ENCODE peak calls at places on chromosomes 1 and 21, in eight cellular contexts. D, S, Z, L, J, V, Q and H are unnamed samples.

GRCh38 chr21:44054710-44055109 is 42.6 kb downstream of the TRAPPC10 start:
- DNase-seq in D (no peak), S (peak; percentile 56), Z (peak; percentile 35), L (peak; percentile 14), J (no peak), V (no peak), Q (no peak), H (no peak)

GRCh38 chr1:160189649-160190625 is at the start of gene CASQ1:
- DNase-seq in D (no peak), S (no peak), Z (peak; percentile 53), L (peak; percentile 21), J (no peak), V (no peak), Q (no peak), H (peak; percentile 47)

GRCh38 chr1:193042766-193043691 is 16.1 kb downstream of the UCHL5 start:
- DNase-seq in D (no peak), S (no peak), Z (no peak), L (no peak), J (no peak), V (no peak), Q (no peak), H (no peak)

GRCh38 chr1:16153999-16154673 is 1.7 kb downstream of the EPHA2 start:
- DNase-seq in D (no peak), S (no peak), Z (no peak), L (no peak), J (no peak), V (no peak), Q (no peak), H (no peak)

GRCh38 chr1:177130426-177130825 is 34.1 kb downstream of the ASTN1 start:
- DNase-seq in D (no peak), S (no peak), Z (no peak), L (no peak), J (no peak), V (no peak), Q (no peak), H (no peak)

GRCh38 chr1:198186916-198187580 is 30.2 kb downstream of the NEK7 start:
- DNase-seq in D (no peak), S (no peak), Z (no peak), L (no peak), J (no peak), V (no peak), Q (no peak), H (no peak)

GRCh38 chr1:202014915-202015676 is 4.7 kb downstream of the ELF3 start:
- DNase-seq in D (no peak), S (no peak), Z (no peak), L (no peak), J (no peak), V (no peak), Q (no peak), H (peak; percentile 73)

GRCh38 chr1:83060216-83060615 is 938.7 kb downstream of the TTLL7 start:
- DNase-seq in D (no peak), S (no peak), Z (peak; percentile 17), L (no peak), J (no peak), V (no peak), Q (no peak), H (peak; percentile 36)

GRCh38 chr1:40930174-40930573 is 49.3 kb upstream of the CTPS1 start:
- DNase-seq in D (no peak), S (no peak), Z (no peak), L (no peak), J (no peak), V (no peak), Q (no peak), H (no peak)

GRCh38 chr1:2594001-2594640 is 7.5 kb downstream of the PRXL2B start:
- DNase-seq in D (no peak), S (no peak), Z (no peak), L (peak; percentile 52), J (no peak), V (peak; percentile 8), Q (peak; percentile 84), H (peak; percentile 28)

GRCh38 chr1:58794585-58794984 is 10.7 kb upstream of the JUN start:
- DNase-seq in D (no peak), S (no peak), Z (no peak), L (no peak), J (no peak), V (no peak), Q (no peak), H (no peak)

GRCh38 chr1:78080767-78081166 is 35.0 kb downstream of the GIPC2 start:
- DNase-seq in D (no peak), S (no peak), Z (no peak), L (no peak), J (no peak), V (no peak), Q (no peak), H (no peak)

GRCh38 chr1:214504330-214504729 is 47.1 kb downstream of the PTPN14 start:
- DNase-seq in D (no peak), S (no peak), Z (no peak), L (no peak), J (no peak), V (no peak), Q (no peak), H (no peak)

GRCh38 chr21:37237346-37237745 is 29.8 kb downstream of the VPS26C start:
- DNase-seq in D (no peak), S (no peak), Z (no peak), L (no peak), J (no peak), V (no peak), Q (no peak), H (no peak)

GRCh38 chr21:37547615-37547975 is 181.0 kb downstream of the DYRK1A start:
- DNase-seq in D (no peak), S (no peak), Z (no peak), L (no peak), J (no peak), V (no peak), Q (no peak), H (no peak)

GRCh38 chr1:35555601-35556477 is 1.4 kb downstream of the KIAA0319L start:
- DNase-seq in D (no peak), S (no peak), Z (peak; percentile 57), L (peak; percentile 74), J (no peak), V (no peak), Q (no peak), H (peak; percentile 79)

GRCh38 chr1:90706437-90707362 is 10.4 kb downstream of the BARHL2 start:
- DNase-seq in D (peak; percentile 63), S (no peak), Z (peak; percentile 67), L (peak; percentile 14), J (no peak), V (peak; percentile 74), Q (peak; percentile 86), H (no peak)

GRCh38 chr1:64766385-64766784 is 21.5 kb downstream of the RAVER2 start:
- DNase-seq in D (no peak), S (no peak), Z (no peak), L (no peak), J (no peak), V (no peak), Q (no peak), H (peak; percentile 44)

GRCh38 chr21:34626131-34626530 is 11.2 kb upstream of the RCAN1 start:
- DNase-seq in D (no peak), S (no peak), Z (no peak), L (no peak), J (no peak), V (no peak), Q (no peak), H (no peak)

GRCh38 chr1:85911742-85912141 is 203.5 kb upstream of the ZNHIT6 start:
- DNase-seq in D (no peak), S (no peak), Z (no peak), L (no peak), J (no peak), V (no peak), Q (no peak), H (peak; percentile 36)

GRCh38 chr1:214516434-214517326 is 34.7 kb downstream of the PTPN14 start:
- DNase-seq in D (no peak), S (no peak), Z (no peak), L (no peak), J (no peak), V (no peak), Q (no peak), H (no peak)

GRCh38 chr1:222073307-222073995 is 331.6 kb upstream of the DUSP10 start:
- DNase-seq in D (no peak), S (no peak), Z (peak; percentile 29), L (peak; percentile 82), J (no peak), V (no peak), Q (no peak), H (no peak)
- TF ChIP-seq CTCF in D (no peak), S (no peak), Z (no peak), L (no peak), J (peak; percentile 11), V (no peak), Q (no peak), H (no peak)

GRCh38 chr1:174308604-174309003 is 139.2 kb upstream of the GPR52 start:
- DNase-seq in D (no peak), S (no peak), Z (no peak), L (no peak), J (no peak), V (no peak), Q (no peak), H (no peak)

GRCh38 chr1:174315239-174315638 is 132.5 kb upstream of the GPR52 start:
- DNase-seq in D (no peak), S (no peak), Z (no peak), L (no peak), J (no peak), V (no peak), Q (no peak), H (no peak)

DNA sequence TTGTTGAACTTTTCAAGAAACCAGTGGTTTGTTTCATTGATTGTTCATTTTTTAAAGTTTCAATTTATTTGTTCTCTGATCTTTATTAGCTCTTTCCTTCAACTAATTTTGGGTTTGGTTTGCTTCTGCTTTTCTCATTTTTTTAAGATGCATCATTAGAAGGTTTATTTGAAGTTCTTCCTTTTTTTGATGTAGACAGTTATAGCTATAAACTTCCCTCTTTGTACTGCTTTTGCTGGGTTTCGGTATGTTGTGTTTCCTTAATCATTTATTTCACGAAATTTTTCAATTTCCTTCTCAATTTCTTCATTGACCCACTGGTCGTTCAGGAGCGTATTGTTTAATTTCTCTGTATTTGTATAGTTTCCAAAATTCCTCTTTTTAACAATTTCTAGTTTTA is 133.3 kb upstream of the GPR52 start:
- DNase-seq in D (no peak), S (no peak), Z (no peak), L (no peak), J (no peak), V (no peak), Q (no peak), H (no peak)
- TF ChIP-seq CTCF in D (no peak), S (no peak), Z (no peak), L (no peak), J (no peak), V (no peak), Q (no peak), H (no peak)

GRCh38 chr1:196732526-196732925 is 42.1 kb upstream of the CFHR3 start:
- DNase-seq in D (no peak), S (no peak), Z (no peak), L (no peak), J (no peak), V (peak; percentile 13), Q (no peak), H (no peak)
- TF ChIP-seq CTCF in D (no peak), S (no peak), Z (no peak), L (no peak), J (peak; percentile 31), V (peak; percentile 23), Q (no peak), H (no peak)

GRCh38 chr1:18232052-18232451 is 124.5 kb downstream of the IGSF21 start:
- DNase-seq in D (no peak), S (no peak), Z (no peak), L (no peak), J (no peak), V (no peak), Q (no peak), H (no peak)
- TF ChIP-seq CTCF in D (peak; percentile 75), S (no peak), Z (no peak), L (peak; percentile 12), J (peak; percentile 49), V (peak; percentile 57), Q (no peak), H (peak; percentile 29)

GRCh38 chr21:42850866-42851391 is 28.4 kb downstream of the WDR4 start:
- DNase-seq in D (peak; percentile 63), S (no peak), Z (no peak), L (no peak), J (no peak), V (peak; percentile 89), Q (peak; percentile 87), H (no peak)
- TF ChIP-seq CTCF in D (peak; percentile 47), S (no peak), Z (no peak), L (peak; percentile 24), J (peak; percentile 65), V (peak; percentile 74), Q (peak; percentile 40), H (peak; percentile 34)